ENCODE peak calls at places on chromosome 11, in ten cellular contexts. Q, P, T, F, G, V, H, N, U and D are unnamed samples.
A peak's percentile ranks its signal among the peaks of the same experiment; 100 is the strongest.

GRCh38 chr11:61923166-61924015 is 6.0 kb upstream of the RAB3IL1 start:
- DNase-seq in Q (no peak), P (no peak), T (no peak), F (no peak), G (no peak), V (peak; percentile 15), H (no peak), N (no peak), U (peak; percentile 78), D (no peak)

GRCh38 chr11:70155386-70155785 is 47.7 kb upstream of the FADD start:
- DNase-seq in Q (no peak), P (no peak), T (no peak), F (no peak), G (no peak), V (peak; percentile 48), H (no peak), N (peak; percentile 43), U (no peak), D (no peak)

GRCh38 chr11:117387992-117388765 is 60.5 kb downstream of the CEP164 start:
- DNase-seq in Q (no peak), P (no peak), T (no peak), F (no peak), G (no peak), V (no peak), H (no peak), N (peak; percentile 21), U (no peak), D (no peak)

GRCh38 chr11:14981507-14981906 is 9.4 kb upstream of the CALCA start:
- DNase-seq in Q (no peak), P (peak; percentile 25), T (no peak), F (no peak), G (no peak), V (no peak), H (no peak), N (no peak), U (no peak), D (no peak)

GRCh38 chr11:72037554-72038311 is 39.0 kb downstream of the IL18BP start:
- DNase-seq in Q (no peak), P (peak; percentile 17), T (no peak), F (no peak), G (no peak), V (peak; percentile 63), H (peak; percentile 83), N (no peak), U (no peak), D (no peak)

GRCh38 chr11:34192481-34193401 is 87.3 kb downstream of the NAT10 start:
- DNase-seq in Q (no peak), P (no peak), T (peak; percentile 56), F (peak; percentile 12), G (peak; percentile 44), V (peak; percentile 92), H (no peak), N (peak; percentile 98), U (peak; percentile 71), D (no peak)

GRCh38 chr11:8059571-8060011 is 21.4 kb upstream of the TUB start:
- DNase-seq in Q (no peak), P (no peak), T (no peak), F (no peak), G (no peak), V (no peak), H (no peak), N (no peak), U (no peak), D (no peak)

GRCh38 chr11:4068962-4069361 is 25.6 kb upstream of the RRM1 start:
- DNase-seq in Q (no peak), P (no peak), T (no peak), F (no peak), G (no peak), V (no peak), H (peak; percentile 41), N (peak; percentile 45), U (no peak), D (no peak)

GRCh38 chr11:99316761-99317475 is 296.2 kb downstream of the CNTN5 start:
- DNase-seq in Q (no peak), P (no peak), T (no peak), F (no peak), G (no peak), V (no peak), H (no peak), N (peak; percentile 20), U (no peak), D (no peak)

GRCh38 chr11:93541884-93542752 is 1.1 kb downstream of the SMCO4 start:
- DNase-seq in Q (peak; percentile 26), P (peak; percentile 54), T (peak; percentile 39), F (no peak), G (peak; percentile 42), V (peak; percentile 63), H (no peak), N (peak; percentile 86), U (peak; percentile 25), D (peak; percentile 30)

GRCh38 chr11:80086496-80087055 is 645.7 kb upstream of the TENM4 start:
- DNase-seq in Q (no peak), P (no peak), T (no peak), F (no peak), G (no peak), V (no peak), H (no peak), N (no peak), U (no peak), D (no peak)

GRCh38 chr11:5285703-5286102 is 16.0 kb upstream of the HBE1 start:
- DNase-seq in Q (no peak), P (no peak), T (no peak), F (no peak), G (no peak), V (peak; percentile 93), H (no peak), N (peak; percentile 43), U (no peak), D (no peak)

GRCh38 chr11:112265659-112266409 is 5.2 kb upstream of the PLET1 start:
- DNase-seq in Q (no peak), P (no peak), T (no peak), F (no peak), G (no peak), V (peak; percentile 21), H (no peak), N (peak; percentile 15), U (peak; percentile 57), D (no peak)

GRCh38 chr11:67251841-67252240 is 14.4 kb upstream of the GRK2 start:
- DNase-seq in Q (no peak), P (no peak), T (no peak), F (no peak), G (no peak), V (no peak), H (no peak), N (no peak), U (no peak), D (no peak)

GRCh38 chr11:9057032-9057431 is 34.4 kb downstream of the SCUBE2 start:
- DNase-seq in Q (no peak), P (peak; percentile 57), T (no peak), F (no peak), G (no peak), V (no peak), H (no peak), N (no peak), U (no peak), D (peak; percentile 60)

GRCh38 chr11:537622-538430 is 499 bp downstream of the LRRC56 start:
- DNase-seq in Q (no peak), P (no peak), T (no peak), F (no peak), G (no peak), V (no peak), H (no peak), N (no peak), U (no peak), D (no peak)